ENCODE peak calls at places on chromosomes 1 and 21, in five cellular contexts. One of them, this sample, is unnamed.

GRCh38 chr1:93905734-93906133 is 3.5 kb downstream of the GCLM start:
- DNase-seq in fibroblast of mammary gland: peak
- DNase-seq in adrenal gland: no peak
- DNase-seq in colonic mucosa: no peak
- DNase-seq in transverse colon: no peak
- DNase-seq in this sample: no peak

GRCh38 chr21:42632336-42632751 is 21.1 kb upstream of the PDE9A start:
- DNase-seq in fibroblast of mammary gland: no peak
- DNase-seq in adrenal gland: no peak
- DNase-seq in colonic mucosa: no peak
- DNase-seq in transverse colon: peak
- DNase-seq in this sample: no peak

GRCh38 chr1:182196897-182197546 is 135.5 kb upstream of the ZNF648 start:
- DNase-seq in fibroblast of mammary gland: peak
- DNase-seq in adrenal gland: peak
- DNase-seq in colonic mucosa: no peak
- DNase-seq in transverse colon: no peak
- DNase-seq in this sample: no peak

GRCh38 chr1:48552420-48552819 is 80.4 kb upstream of the SPATA6 start:
- DNase-seq in fibroblast of mammary gland: peak
- DNase-seq in adrenal gland: no peak
- DNase-seq in colonic mucosa: no peak
- DNase-seq in transverse colon: no peak
- DNase-seq in this sample: no peak

GRCh38 chr1:15099441-15100137 is 54.0 kb upstream of the TMEM51 start:
- DNase-seq in fibroblast of mammary gland: no peak
- DNase-seq in adrenal gland: no peak
- DNase-seq in colonic mucosa: no peak
- DNase-seq in transverse colon: no peak
- DNase-seq in this sample: no peak

GRCh38 chr1:39666772-39667171 is 5.1 kb downstream of the NT5C1A start:
- DNase-seq in fibroblast of mammary gland: no peak
- DNase-seq in adrenal gland: no peak
- DNase-seq in colonic mucosa: no peak
- DNase-seq in transverse colon: no peak
- DNase-seq in this sample: no peak

GRCh38 chr1:231139125-231139649 is 22.7 kb upstream of the TRIM67 start:
- DNase-seq in fibroblast of mammary gland: peak
- DNase-seq in adrenal gland: peak
- DNase-seq in colonic mucosa: no peak
- DNase-seq in transverse colon: no peak
- DNase-seq in this sample: peak

GRCh38 chr1:225467193-225468020 is 39.6 kb upstream of the LBR start:
- DNase-seq in fibroblast of mammary gland: no peak
- DNase-seq in adrenal gland: peak
- DNase-seq in colonic mucosa: peak
- DNase-seq in transverse colon: peak
- DNase-seq in this sample: no peak

GRCh38 chr21:42636931-42637601 is 16.4 kb upstream of the PDE9A start:
- DNase-seq in fibroblast of mammary gland: no peak
- DNase-seq in adrenal gland: no peak
- DNase-seq in colonic mucosa: no peak
- DNase-seq in transverse colon: no peak
- DNase-seq in this sample: no peak

GRCh38 chr1:214902636-214903320 is 179.8 kb upstream of the KCNK2 start:
- DNase-seq in fibroblast of mammary gland: peak
- DNase-seq in adrenal gland: no peak
- DNase-seq in colonic mucosa: no peak
- DNase-seq in transverse colon: no peak
- DNase-seq in this sample: peak
- H3K4me3 ChIP-seq in fibroblast of mammary gland: no peak
- H3K4me3 ChIP-seq in adrenal gland: no peak
- H3K4me3 ChIP-seq in colonic mucosa: no peak
- H3K4me3 ChIP-seq in transverse colon: no peak
- H3K4me3 ChIP-seq in this sample: no peak

GRCh38 chr1:158112994-158113758 is 67.5 kb upstream of the CD1D start:
- DNase-seq in fibroblast of mammary gland: peak
- DNase-seq in adrenal gland: peak
- DNase-seq in colonic mucosa: peak
- DNase-seq in transverse colon: peak
- DNase-seq in this sample: no peak
- TF ChIP-seq CTCF in fibroblast of mammary gland: no peak
- TF ChIP-seq CTCF in adrenal gland: no peak
- TF ChIP-seq CTCF in colonic mucosa: peak
- TF ChIP-seq CTCF in transverse colon: peak
- TF ChIP-seq CTCF in this sample: peak

GRCh38 chr1:1203561-1204424 is 2.6 kb downstream of the TNFRSF18 start:
- DNase-seq in fibroblast of mammary gland: no peak
- DNase-seq in adrenal gland: no peak
- DNase-seq in colonic mucosa: no peak
- DNase-seq in transverse colon: peak
- DNase-seq in this sample: no peak

GRCh38 chr1:1202831-1203560 is 3.4 kb downstream of the TNFRSF18 start:
- DNase-seq in fibroblast of mammary gland: no peak
- DNase-seq in adrenal gland: no peak
- DNase-seq in colonic mucosa: no peak
- DNase-seq in transverse colon: no peak
- DNase-seq in this sample: no peak

GRCh38 chr1:1205769-1206375 is 520 bp downstream of the TNFRSF18 start:
- DNase-seq in fibroblast of mammary gland: no peak
- DNase-seq in adrenal gland: no peak
- DNase-seq in colonic mucosa: no peak
- DNase-seq in transverse colon: peak
- DNase-seq in this sample: no peak

GRCh38 chr1:1204998-1205768 is 1.2 kb downstream of the TNFRSF18 start:
- DNase-seq in fibroblast of mammary gland: no peak
- DNase-seq in adrenal gland: no peak
- DNase-seq in colonic mucosa: no peak
- DNase-seq in transverse colon: peak
- DNase-seq in this sample: no peak

DNA sequence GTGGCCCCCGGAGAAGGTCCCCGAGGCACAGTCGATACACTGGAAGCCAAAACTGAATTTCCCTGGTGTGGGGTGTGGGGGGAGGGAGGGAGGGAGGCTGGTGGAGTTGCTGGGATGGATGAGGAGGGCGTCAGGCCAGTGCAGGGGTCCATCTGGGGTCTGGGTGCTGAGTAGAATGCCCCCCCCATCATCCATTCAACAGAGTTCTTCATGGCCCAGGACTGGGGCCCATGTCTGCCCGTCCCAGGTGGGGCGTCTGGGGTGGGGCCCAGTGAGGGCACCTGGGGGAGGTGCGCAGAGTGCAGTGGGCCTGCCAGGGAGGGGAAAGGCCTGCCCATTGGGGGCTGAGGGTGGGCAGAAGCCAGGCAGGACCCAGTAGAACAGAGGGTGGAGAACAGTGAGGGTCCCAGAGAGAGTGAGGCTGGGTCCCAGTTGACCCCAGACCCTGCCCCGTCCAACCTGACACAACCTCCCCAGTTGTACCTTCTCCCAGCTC is 1.9 kb downstream of the TNFRSF18 start:
- DNase-seq in fibroblast of mammary gland: no peak
- DNase-seq in adrenal gland: no peak
- DNase-seq in colonic mucosa: no peak
- DNase-seq in transverse colon: no peak
- DNase-seq in this sample: no peak
- H3K4me3 ChIP-seq in fibroblast of mammary gland: no peak
- H3K4me3 ChIP-seq in adrenal gland: no peak
- H3K4me3 ChIP-seq in colonic mucosa: no peak
- H3K4me3 ChIP-seq in transverse colon: no peak
- H3K4me3 ChIP-seq in this sample: no peak

DNA sequence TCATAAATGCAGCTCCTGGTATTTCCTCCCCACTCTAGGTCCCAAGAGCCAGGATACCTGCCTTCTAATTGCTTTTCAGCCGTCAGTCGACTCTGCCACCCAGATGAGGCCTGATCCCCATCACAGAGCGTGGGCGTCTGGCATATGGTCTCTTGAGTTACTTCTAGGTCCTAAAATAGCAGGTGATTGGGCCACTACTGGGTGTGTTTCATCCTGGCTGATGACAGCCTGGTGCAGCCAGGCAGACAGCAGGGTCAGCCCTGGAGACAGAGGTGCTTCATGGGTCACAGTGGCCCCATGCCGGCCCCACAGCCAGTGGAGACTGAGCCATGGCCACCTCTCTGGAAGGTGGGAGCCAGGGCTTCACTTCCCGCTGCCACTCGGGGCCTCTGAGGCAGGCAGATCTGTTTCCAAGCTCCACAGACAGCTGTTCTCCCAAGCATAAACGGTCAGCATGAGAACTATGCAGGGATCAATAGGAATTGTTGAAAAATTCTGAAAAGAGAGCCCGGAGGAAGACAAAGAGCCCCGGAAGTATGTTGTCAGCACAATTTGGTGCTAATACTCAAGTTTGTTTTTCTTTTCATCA is 83.0 kb downstream of the MAN1C1 start:
- DNase-seq in fibroblast of mammary gland: peak
- DNase-seq in adrenal gland: no peak
- DNase-seq in colonic mucosa: no peak
- DNase-seq in transverse colon: no peak
- DNase-seq in this sample: no peak
- TF ChIP-seq CTCF in fibroblast of mammary gland: no peak
- TF ChIP-seq CTCF in adrenal gland: no peak
- TF ChIP-seq CTCF in colonic mucosa: no peak
- TF ChIP-seq CTCF in transverse colon: no peak
- TF ChIP-seq CTCF in this sample: no peak

This sample was measured in retinal pigment epithelial cell.